ENCODE peak calls at places on chromosomes 11 and 22, in six cellular contexts. One of them, this sample, is unnamed.

GRCh38 chr11:15615412-15616096 is 500.8 kb downstream of the INSC start:
- DNase-seq in T47D: peak
- DNase-seq in K562: no peak
- DNase-seq in HCT116: no peak
- DNase-seq in GM12878: no peak
- DNase-seq in SK-N-SH: no peak
- DNase-seq in this sample: no peak

GRCh38 chr11:11583801-11584445 is 37.9 kb downstream of the GALNT18 start:
- DNase-seq in T47D: no peak
- DNase-seq in K562: peak
- DNase-seq in HCT116: no peak
- DNase-seq in GM12878: no peak
- DNase-seq in SK-N-SH: no peak
- DNase-seq in this sample: no peak

GRCh38 chr11:75241906-75242644 is 1.5 kb downstream of the TPBGL start:
- DNase-seq in T47D: no peak
- DNase-seq in K562: no peak
- DNase-seq in HCT116: no peak
- DNase-seq in GM12878: no peak
- DNase-seq in SK-N-SH: no peak
- DNase-seq in this sample: no peak

GRCh38 chr11:103488579-103488978 is 379.4 kb downstream of the DYNC2H1 start:
- DNase-seq in T47D: no peak
- DNase-seq in K562: no peak
- DNase-seq in HCT116: no peak
- DNase-seq in GM12878: no peak
- DNase-seq in SK-N-SH: no peak
- DNase-seq in this sample: no peak

GRCh38 chr22:37745548-37746365 is 48.9 kb downstream of the TRIOBP start:
- DNase-seq in T47D: peak
- DNase-seq in K562: peak
- DNase-seq in HCT116: no peak
- DNase-seq in GM12878: peak
- DNase-seq in SK-N-SH: peak
- DNase-seq in this sample: no peak

GRCh38 chr11:90757851-90758494 is 535.1 kb upstream of the CHORDC1 start:
- DNase-seq in T47D: peak
- DNase-seq in K562: no peak
- DNase-seq in HCT116: no peak
- DNase-seq in GM12878: no peak
- DNase-seq in SK-N-SH: no peak
- DNase-seq in this sample: no peak

GRCh38 chr22:45478108-45478771 is 24.4 kb upstream of the FBLN1 start:
- DNase-seq in T47D: peak
- DNase-seq in K562: no peak
- DNase-seq in HCT116: no peak
- DNase-seq in GM12878: no peak
- DNase-seq in SK-N-SH: no peak
- DNase-seq in this sample: no peak

GRCh38 chr11:114285599-114285998 is 10.6 kb upstream of the NNMT start:
- DNase-seq in T47D: no peak
- DNase-seq in K562: peak
- DNase-seq in HCT116: no peak
- DNase-seq in GM12878: no peak
- DNase-seq in SK-N-SH: no peak
- DNase-seq in this sample: no peak

GRCh38 chr11:106344392-106344791 is 266.9 kb downstream of the AASDHPPT start:
- DNase-seq in T47D: peak
- DNase-seq in K562: no peak
- DNase-seq in HCT116: no peak
- DNase-seq in GM12878: no peak
- DNase-seq in SK-N-SH: no peak
- DNase-seq in this sample: no peak

GRCh38 chr11:104997288-104997687 is 25.7 kb downstream of the CASP5 start:
- DNase-seq in T47D: peak
- DNase-seq in K562: no peak
- DNase-seq in HCT116: no peak
- DNase-seq in GM12878: no peak
- DNase-seq in SK-N-SH: no peak
- DNase-seq in this sample: no peak

GRCh38 chr11:8707541-8708270 is 25.1 kb downstream of the RPL27A start:
- DNase-seq in T47D: no peak
- DNase-seq in K562: no peak
- DNase-seq in HCT116: no peak
- DNase-seq in GM12878: no peak
- DNase-seq in SK-N-SH: no peak
- DNase-seq in this sample: no peak

GRCh38 chr22:30564766-30565118 is 9.7 kb downstream of the GAL3ST1 start:
- DNase-seq in T47D: no peak
- DNase-seq in K562: no peak
- DNase-seq in HCT116: no peak
- DNase-seq in GM12878: no peak
- DNase-seq in SK-N-SH: no peak
- DNase-seq in this sample: no peak

GRCh38 chr22:19368876-19369275 is 62.7 kb downstream of the HIRA start:
- DNase-seq in T47D: no peak
- DNase-seq in K562: no peak
- DNase-seq in HCT116: no peak
- DNase-seq in GM12878: no peak
- DNase-seq in SK-N-SH: no peak
- DNase-seq in this sample: no peak

GRCh38 chr11:74466916-74467885 is at the start of gene KCNE3:
- DNase-seq in T47D: no peak
- DNase-seq in K562: peak
- DNase-seq in HCT116: no peak
- DNase-seq in GM12878: no peak
- DNase-seq in SK-N-SH: no peak
- DNase-seq in this sample: no peak

GRCh38 chr11:123145220-123145619 is 49.8 kb downstream of the CLMP start:
- DNase-seq in T47D: peak
- DNase-seq in K562: no peak
- DNase-seq in HCT116: peak
- DNase-seq in GM12878: no peak
- DNase-seq in SK-N-SH: peak
- DNase-seq in this sample: no peak

GRCh38 chr11:99687320-99687719 is 666.6 kb downstream of the CNTN5 start:
- DNase-seq in T47D: no peak
- DNase-seq in K562: no peak
- DNase-seq in HCT116: no peak
- DNase-seq in GM12878: no peak
- DNase-seq in SK-N-SH: no peak
- DNase-seq in this sample: no peak

GRCh38 chr22:43837666-43838065 is 24.6 kb downstream of the SULT4A1 start:
- DNase-seq in T47D: no peak
- DNase-seq in K562: no peak
- DNase-seq in HCT116: no peak
- DNase-seq in GM12878: no peak
- DNase-seq in SK-N-SH: no peak
- DNase-seq in this sample: no peak

GRCh38 chr22:20967697-20968201 is 694 bp downstream of the AIFM3 start:
- DNase-seq in T47D: no peak
- DNase-seq in K562: peak
- DNase-seq in HCT116: no peak
- DNase-seq in GM12878: no peak
- DNase-seq in SK-N-SH: peak
- DNase-seq in this sample: no peak

GRCh38 chr22:47201996-47202818 is 439.8 kb downstream of the TBC1D22A start:
- DNase-seq in T47D: no peak
- DNase-seq in K562: no peak
- DNase-seq in HCT116: no peak
- DNase-seq in GM12878: no peak
- DNase-seq in SK-N-SH: no peak
- DNase-seq in this sample: peak

DNA sequence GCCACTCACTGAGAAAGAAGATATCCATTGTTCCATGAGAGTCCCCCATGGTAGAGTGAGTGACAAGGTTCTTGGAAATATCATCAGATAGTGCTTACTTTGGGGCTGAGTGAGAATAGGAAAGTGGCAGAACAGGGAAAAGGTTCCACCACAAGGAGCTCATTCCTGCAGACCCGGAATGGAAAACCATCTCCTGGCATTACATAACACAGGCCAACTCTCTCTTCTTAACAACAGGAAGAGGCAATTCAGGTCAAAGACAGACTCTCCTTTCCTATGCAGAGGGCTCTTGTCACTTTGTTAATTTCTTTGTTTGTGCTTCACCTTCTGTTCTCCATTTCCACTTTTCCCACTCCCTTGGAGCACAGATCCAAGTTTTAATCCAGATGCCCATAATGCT is 259.7 kb downstream of the KIRREL3 start:
- DNase-seq in T47D: no peak
- DNase-seq in K562: no peak
- DNase-seq in HCT116: no peak
- DNase-seq in GM12878: no peak
- DNase-seq in SK-N-SH: no peak
- DNase-seq in this sample: no peak
- TF ChIP-seq JUND in T47D: no peak
- TF ChIP-seq JUND in K562: no peak
- TF ChIP-seq JUND in HCT116: no peak
- TF ChIP-seq JUND in GM12878: no peak
- TF ChIP-seq JUND in SK-N-SH: no peak
- TF ChIP-seq JUND in this sample: no peak

DNA sequence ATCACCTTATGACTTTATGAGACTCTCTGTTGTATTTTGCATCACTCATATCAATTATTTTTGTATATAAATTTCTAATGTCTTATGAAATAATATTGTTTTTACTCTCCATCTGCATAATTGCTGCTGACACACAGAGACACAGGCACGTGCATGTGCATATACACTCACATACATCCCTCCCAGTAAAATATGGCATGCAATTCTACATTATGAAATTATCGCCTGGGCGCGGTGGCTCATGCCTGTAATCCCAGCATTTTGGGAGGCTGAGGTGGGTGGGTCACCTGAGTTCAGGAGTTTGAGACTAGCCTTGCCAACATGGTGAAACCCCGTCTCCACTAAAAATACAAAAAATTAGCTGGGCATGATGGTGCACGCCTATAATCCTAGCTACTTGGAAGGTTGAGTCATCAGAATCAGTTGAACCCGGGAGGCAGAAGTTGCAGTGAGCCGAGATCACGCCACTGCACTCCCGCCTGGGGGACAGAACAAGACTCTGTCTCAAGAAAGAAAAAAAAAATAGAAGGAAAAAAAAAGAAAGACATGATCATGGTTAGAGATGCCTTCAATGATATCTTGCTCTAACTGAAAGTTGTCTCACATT is 96.7 kb upstream of the LUZP2 start:
- DNase-seq in T47D: no peak
- DNase-seq in K562: no peak
- DNase-seq in HCT116: no peak
- DNase-seq in GM12878: no peak
- DNase-seq in SK-N-SH: no peak
- DNase-seq in this sample: no peak
- TF ChIP-seq JUND in T47D: no peak
- TF ChIP-seq JUND in K562: no peak
- TF ChIP-seq JUND in HCT116: no peak
- TF ChIP-seq JUND in GM12878: no peak
- TF ChIP-seq JUND in SK-N-SH: no peak
- TF ChIP-seq JUND in this sample: no peak

GRCh38 chr22:49950396-49950994 is 10.1 kb upstream of the PIM3 start:
- DNase-seq in T47D: no peak
- DNase-seq in K562: no peak
- DNase-seq in HCT116: no peak
- DNase-seq in GM12878: no peak
- DNase-seq in SK-N-SH: no peak
- DNase-seq in this sample: no peak
- TF ChIP-seq JUND in T47D: no peak
- TF ChIP-seq JUND in K562: no peak
- TF ChIP-seq JUND in HCT116: no peak
- TF ChIP-seq JUND in GM12878: no peak
- TF ChIP-seq JUND in SK-N-SH: no peak
- TF ChIP-seq JUND in this sample: no peak

DNA sequence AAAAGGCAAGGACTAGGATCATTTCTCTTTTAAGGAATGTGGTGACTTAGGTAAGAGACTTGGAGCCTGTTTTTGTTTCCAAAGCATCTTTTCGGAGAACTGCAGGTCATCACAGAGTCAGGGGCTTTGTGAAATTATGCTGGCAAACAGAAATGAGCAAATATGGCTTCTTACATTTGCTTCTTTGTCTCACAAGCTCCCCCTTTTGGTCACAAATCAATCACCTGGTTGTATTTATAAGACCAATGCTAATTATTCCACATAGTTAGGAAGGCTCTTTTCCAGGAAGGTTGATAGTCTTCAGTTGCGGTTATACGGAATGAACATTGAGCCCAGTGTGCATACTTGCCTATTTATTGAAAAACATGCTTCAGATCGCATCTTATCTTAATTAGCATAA is 34.6 kb upstream of the CEP126 start:
- DNase-seq in T47D: peak
- DNase-seq in K562: peak
- DNase-seq in HCT116: peak
- DNase-seq in GM12878: no peak
- DNase-seq in SK-N-SH: peak
- DNase-seq in this sample: no peak
- TF ChIP-seq JUND in T47D: no peak
- TF ChIP-seq JUND in K562: no peak
- TF ChIP-seq JUND in HCT116: no peak
- TF ChIP-seq JUND in GM12878: no peak
- TF ChIP-seq JUND in SK-N-SH: no peak
- TF ChIP-seq JUND in this sample: no peak

GRCh38 chr11:76589945-76590630 is 80.5 kb downstream of the LRRC32 start:
- DNase-seq in T47D: no peak
- DNase-seq in K562: no peak
- DNase-seq in HCT116: no peak
- DNase-seq in GM12878: no peak
- DNase-seq in SK-N-SH: no peak
- DNase-seq in this sample: no peak

GRCh38 chr11:76592025-76592914 is 78.3 kb downstream of the LRRC32 start:
- DNase-seq in T47D: no peak
- DNase-seq in K562: no peak
- DNase-seq in HCT116: no peak
- DNase-seq in GM12878: no peak
- DNase-seq in SK-N-SH: no peak
- DNase-seq in this sample: no peak

GRCh38 chr11:76590631-76590950 is 80.0 kb downstream of the LRRC32 start:
- DNase-seq in T47D: no peak
- DNase-seq in K562: no peak
- DNase-seq in HCT116: no peak
- DNase-seq in GM12878: no peak
- DNase-seq in SK-N-SH: no peak
- DNase-seq in this sample: no peak

GRCh38 chr11:76591416-76591815 is 79.1 kb downstream of the LRRC32 start:
- DNase-seq in T47D: no peak
- DNase-seq in K562: no peak
- DNase-seq in HCT116: no peak
- DNase-seq in GM12878: no peak
- DNase-seq in SK-N-SH: no peak
- DNase-seq in this sample: no peak

DNA sequence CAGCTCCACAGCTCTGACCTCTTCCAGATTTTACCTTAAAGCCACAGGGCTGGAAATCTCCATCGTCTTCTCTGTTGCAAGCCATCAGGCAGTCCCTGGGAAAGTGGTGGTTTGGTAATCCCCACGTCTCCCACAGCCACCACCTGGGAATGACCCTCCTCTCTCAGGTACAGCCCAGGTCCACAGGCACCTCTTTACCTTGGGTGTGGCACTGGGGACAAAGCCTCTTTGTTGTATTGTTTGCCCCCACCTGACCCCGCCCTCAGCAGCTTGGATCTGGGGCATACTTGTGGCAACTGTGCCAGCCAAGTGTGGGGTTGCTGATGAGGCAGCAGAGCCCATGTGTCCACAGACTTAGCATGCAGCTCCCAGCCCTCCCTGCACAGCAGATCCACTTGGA is 77.6 kb downstream of the LRRC32 start:
- DNase-seq in T47D: no peak
- DNase-seq in K562: no peak
- DNase-seq in HCT116: no peak
- DNase-seq in GM12878: no peak
- DNase-seq in SK-N-SH: no peak
- DNase-seq in this sample: no peak
- TF ChIP-seq JUND in T47D: no peak
- TF ChIP-seq JUND in K562: no peak
- TF ChIP-seq JUND in HCT116: no peak
- TF ChIP-seq JUND in GM12878: no peak
- TF ChIP-seq JUND in SK-N-SH: no peak
- TF ChIP-seq JUND in this sample: no peak